ENCODE peak calls at places on chromosome 14, in ten cellular contexts. One of them, this sample, is unnamed.

GRCh38 chr14:61562321-61563161 is 132.8 kb upstream of the HIF1A start:
- DNase-seq in fibroblast of lung: peak
- DNase-seq in T47D: no peak
- DNase-seq in ecto neural progenitor cell: no peak
- DNase-seq in left lobe of liver: no peak
- DNase-seq in stimulated activated CD8-positive, alpha-beta memory T cell treated with anti-CD3 and anti-CD28 coated beads, Interleukin-15, amount 100 ng/mL, for 1 hour: no peak
- DNase-seq in iPS DF 19.7: no peak
- DNase-seq in HAP-1: no peak
- DNase-seq in MV-4-11: peak
- DNase-seq in cardiac fibroblast: peak
- DNase-seq in this sample: no peak

GRCh38 chr14:106489112-106489881 is 962.9 kb downstream of the TMEM121 start:
- DNase-seq in fibroblast of lung: no peak
- DNase-seq in T47D: no peak
- DNase-seq in ecto neural progenitor cell: no peak
- DNase-seq in left lobe of liver: no peak
- DNase-seq in stimulated activated CD8-positive, alpha-beta memory T cell treated with anti-CD3 and anti-CD28 coated beads, Interleukin-15, amount 100 ng/mL, for 1 hour: no peak
- DNase-seq in iPS DF 19.7: no peak
- DNase-seq in HAP-1: no peak
- DNase-seq in MV-4-11: no peak
- DNase-seq in cardiac fibroblast: no peak
- DNase-seq in this sample: no peak

GRCh38 chr14:32224731-32225377 is 21.8 kb upstream of the RNU6-8 start:
- DNase-seq in fibroblast of lung: peak
- DNase-seq in T47D: peak
- DNase-seq in ecto neural progenitor cell: peak
- DNase-seq in left lobe of liver: no peak
- DNase-seq in stimulated activated CD8-positive, alpha-beta memory T cell treated with anti-CD3 and anti-CD28 coated beads, Interleukin-15, amount 100 ng/mL, for 1 hour: no peak
- DNase-seq in iPS DF 19.7: no peak
- DNase-seq in HAP-1: peak
- DNase-seq in MV-4-11: no peak
- DNase-seq in cardiac fibroblast: peak
- DNase-seq in this sample: no peak

GRCh38 chr14:24775919-24776318 is 141.9 kb upstream of the GZMB start:
- DNase-seq in fibroblast of lung: no peak
- DNase-seq in T47D: peak
- DNase-seq in ecto neural progenitor cell: no peak
- DNase-seq in left lobe of liver: no peak
- DNase-seq in stimulated activated CD8-positive, alpha-beta memory T cell treated with anti-CD3 and anti-CD28 coated beads, Interleukin-15, amount 100 ng/mL, for 1 hour: no peak
- DNase-seq in iPS DF 19.7: no peak
- DNase-seq in HAP-1: no peak
- DNase-seq in MV-4-11: no peak
- DNase-seq in cardiac fibroblast: no peak
- DNase-seq in this sample: no peak

GRCh38 chr14:93114068-93114710 is 1.5 kb downstream of the ITPK1 start:
- DNase-seq in fibroblast of lung: no peak
- DNase-seq in T47D: no peak
- DNase-seq in ecto neural progenitor cell: no peak
- DNase-seq in left lobe of liver: no peak
- DNase-seq in stimulated activated CD8-positive, alpha-beta memory T cell treated with anti-CD3 and anti-CD28 coated beads, Interleukin-15, amount 100 ng/mL, for 1 hour: no peak
- DNase-seq in iPS DF 19.7: no peak
- DNase-seq in HAP-1: peak
- DNase-seq in MV-4-11: no peak
- DNase-seq in cardiac fibroblast: no peak
- DNase-seq in this sample: no peak

GRCh38 chr14:55051426-55052258 is at the start of gene MAPK1IP1L:
- DNase-seq in fibroblast of lung: peak
- DNase-seq in T47D: peak
- DNase-seq in ecto neural progenitor cell: peak
- DNase-seq in left lobe of liver: peak
- DNase-seq in stimulated activated CD8-positive, alpha-beta memory T cell treated with anti-CD3 and anti-CD28 coated beads, Interleukin-15, amount 100 ng/mL, for 1 hour: peak
- DNase-seq in iPS DF 19.7: peak
- DNase-seq in HAP-1: peak
- DNase-seq in MV-4-11: peak
- DNase-seq in cardiac fibroblast: peak
- DNase-seq in this sample: peak

GRCh38 chr14:23245282-23245681 is 7.5 kb downstream of the RNF212B start:
- DNase-seq in fibroblast of lung: no peak
- DNase-seq in T47D: no peak
- DNase-seq in ecto neural progenitor cell: no peak
- DNase-seq in left lobe of liver: no peak
- DNase-seq in stimulated activated CD8-positive, alpha-beta memory T cell treated with anti-CD3 and anti-CD28 coated beads, Interleukin-15, amount 100 ng/mL, for 1 hour: no peak
- DNase-seq in iPS DF 19.7: no peak
- DNase-seq in HAP-1: no peak
- DNase-seq in MV-4-11: no peak
- DNase-seq in cardiac fibroblast: no peak
- DNase-seq in this sample: no peak

GRCh38 chr14:69234106-69234505 is 25.9 kb upstream of the GALNT16 start:
- DNase-seq in fibroblast of lung: no peak
- DNase-seq in T47D: no peak
- DNase-seq in ecto neural progenitor cell: no peak
- DNase-seq in left lobe of liver: no peak
- DNase-seq in stimulated activated CD8-positive, alpha-beta memory T cell treated with anti-CD3 and anti-CD28 coated beads, Interleukin-15, amount 100 ng/mL, for 1 hour: no peak
- DNase-seq in iPS DF 19.7: no peak
- DNase-seq in HAP-1: no peak
- DNase-seq in MV-4-11: no peak
- DNase-seq in cardiac fibroblast: no peak
- DNase-seq in this sample: no peak

GRCh38 chr14:93114713-93115068 is 1.0 kb downstream of the ITPK1 start:
- DNase-seq in fibroblast of lung: no peak
- DNase-seq in T47D: no peak
- DNase-seq in ecto neural progenitor cell: no peak
- DNase-seq in left lobe of liver: peak
- DNase-seq in stimulated activated CD8-positive, alpha-beta memory T cell treated with anti-CD3 and anti-CD28 coated beads, Interleukin-15, amount 100 ng/mL, for 1 hour: no peak
- DNase-seq in iPS DF 19.7: no peak
- DNase-seq in HAP-1: peak
- DNase-seq in MV-4-11: no peak
- DNase-seq in cardiac fibroblast: no peak
- DNase-seq in this sample: no peak

GRCh38 chr14:33375781-33376180 is 437.1 kb downstream of the NPAS3 start:
- DNase-seq in fibroblast of lung: peak
- DNase-seq in T47D: no peak
- DNase-seq in ecto neural progenitor cell: no peak
- DNase-seq in left lobe of liver: no peak
- DNase-seq in stimulated activated CD8-positive, alpha-beta memory T cell treated with anti-CD3 and anti-CD28 coated beads, Interleukin-15, amount 100 ng/mL, for 1 hour: no peak
- DNase-seq in iPS DF 19.7: no peak
- DNase-seq in HAP-1: no peak
- DNase-seq in MV-4-11: no peak
- DNase-seq in cardiac fibroblast: peak
- DNase-seq in this sample: no peak

GRCh38 chr14:71555654-71556559 is 376.3 kb upstream of the RGS6 start:
- DNase-seq in fibroblast of lung: peak
- DNase-seq in T47D: no peak
- DNase-seq in ecto neural progenitor cell: no peak
- DNase-seq in left lobe of liver: no peak
- DNase-seq in stimulated activated CD8-positive, alpha-beta memory T cell treated with anti-CD3 and anti-CD28 coated beads, Interleukin-15, amount 100 ng/mL, for 1 hour: no peak
- DNase-seq in iPS DF 19.7: no peak
- DNase-seq in HAP-1: no peak
- DNase-seq in MV-4-11: peak
- DNase-seq in cardiac fibroblast: peak
- DNase-seq in this sample: peak

GRCh38 chr14:63088865-63089264 is 43.6 kb upstream of the KCNH5 start:
- DNase-seq in fibroblast of lung: no peak
- DNase-seq in T47D: no peak
- DNase-seq in ecto neural progenitor cell: no peak
- DNase-seq in left lobe of liver: no peak
- DNase-seq in stimulated activated CD8-positive, alpha-beta memory T cell treated with anti-CD3 and anti-CD28 coated beads, Interleukin-15, amount 100 ng/mL, for 1 hour: no peak
- DNase-seq in iPS DF 19.7: no peak
- DNase-seq in HAP-1: no peak
- DNase-seq in MV-4-11: no peak
- DNase-seq in cardiac fibroblast: no peak
- DNase-seq in this sample: no peak

GRCh38 chr14:101624579-101624978 is 63.3 kb downstream of the DIO3 start:
- DNase-seq in fibroblast of lung: no peak
- DNase-seq in T47D: no peak
- DNase-seq in ecto neural progenitor cell: peak
- DNase-seq in left lobe of liver: no peak
- DNase-seq in stimulated activated CD8-positive, alpha-beta memory T cell treated with anti-CD3 and anti-CD28 coated beads, Interleukin-15, amount 100 ng/mL, for 1 hour: no peak
- DNase-seq in iPS DF 19.7: no peak
- DNase-seq in HAP-1: no peak
- DNase-seq in MV-4-11: no peak
- DNase-seq in cardiac fibroblast: no peak
- DNase-seq in this sample: no peak

GRCh38 chr14:85934123-85934885 is 404.4 kb downstream of the FLRT2 start:
- DNase-seq in fibroblast of lung: peak
- DNase-seq in T47D: peak
- DNase-seq in ecto neural progenitor cell: no peak
- DNase-seq in left lobe of liver: peak
- DNase-seq in stimulated activated CD8-positive, alpha-beta memory T cell treated with anti-CD3 and anti-CD28 coated beads, Interleukin-15, amount 100 ng/mL, for 1 hour: peak
- DNase-seq in iPS DF 19.7: no peak
- DNase-seq in HAP-1: peak
- DNase-seq in MV-4-11: peak
- DNase-seq in cardiac fibroblast: peak
- DNase-seq in this sample: peak

GRCh38 chr14:39446131-39446744 is 14.0 kb upstream of the FBXO33 start:
- DNase-seq in fibroblast of lung: no peak
- DNase-seq in T47D: no peak
- DNase-seq in ecto neural progenitor cell: no peak
- DNase-seq in left lobe of liver: no peak
- DNase-seq in stimulated activated CD8-positive, alpha-beta memory T cell treated with anti-CD3 and anti-CD28 coated beads, Interleukin-15, amount 100 ng/mL, for 1 hour: no peak
- DNase-seq in iPS DF 19.7: no peak
- DNase-seq in HAP-1: no peak
- DNase-seq in MV-4-11: no peak
- DNase-seq in cardiac fibroblast: no peak
- DNase-seq in this sample: no peak

GRCh38 chr14:64686216-64686615 is 18.0 kb upstream of the PLEKHG3 start:
- DNase-seq in fibroblast of lung: no peak
- DNase-seq in T47D: no peak
- DNase-seq in ecto neural progenitor cell: no peak
- DNase-seq in left lobe of liver: no peak
- DNase-seq in stimulated activated CD8-positive, alpha-beta memory T cell treated with anti-CD3 and anti-CD28 coated beads, Interleukin-15, amount 100 ng/mL, for 1 hour: no peak
- DNase-seq in iPS DF 19.7: no peak
- DNase-seq in HAP-1: no peak
- DNase-seq in MV-4-11: no peak
- DNase-seq in cardiac fibroblast: no peak
- DNase-seq in this sample: no peak

GRCh38 chr14:29740491-29740890 is 187.2 kb downstream of the PRKD1 start:
- DNase-seq in fibroblast of lung: no peak
- DNase-seq in T47D: no peak
- DNase-seq in ecto neural progenitor cell: no peak
- DNase-seq in left lobe of liver: no peak
- DNase-seq in stimulated activated CD8-positive, alpha-beta memory T cell treated with anti-CD3 and anti-CD28 coated beads, Interleukin-15, amount 100 ng/mL, for 1 hour: no peak
- DNase-seq in iPS DF 19.7: no peak
- DNase-seq in HAP-1: no peak
- DNase-seq in MV-4-11: no peak
- DNase-seq in cardiac fibroblast: no peak
- DNase-seq in this sample: no peak

GRCh38 chr14:21039059-21039422 is 3.1 kb upstream of the RNASE7 start:
- DNase-seq in fibroblast of lung: peak
- DNase-seq in T47D: no peak
- DNase-seq in ecto neural progenitor cell: no peak
- DNase-seq in left lobe of liver: peak
- DNase-seq in stimulated activated CD8-positive, alpha-beta memory T cell treated with anti-CD3 and anti-CD28 coated beads, Interleukin-15, amount 100 ng/mL, for 1 hour: no peak
- DNase-seq in iPS DF 19.7: no peak
- DNase-seq in HAP-1: no peak
- DNase-seq in MV-4-11: no peak
- DNase-seq in cardiac fibroblast: peak
- DNase-seq in this sample: no peak

GRCh38 chr14:65866906-65867305 is 454.4 kb downstream of the FUT8 start:
- DNase-seq in fibroblast of lung: no peak
- DNase-seq in T47D: no peak
- DNase-seq in ecto neural progenitor cell: no peak
- DNase-seq in left lobe of liver: no peak
- DNase-seq in stimulated activated CD8-positive, alpha-beta memory T cell treated with anti-CD3 and anti-CD28 coated beads, Interleukin-15, amount 100 ng/mL, for 1 hour: no peak
- DNase-seq in iPS DF 19.7: no peak
- DNase-seq in HAP-1: no peak
- DNase-seq in MV-4-11: no peak
- DNase-seq in cardiac fibroblast: no peak
- DNase-seq in this sample: no peak

GRCh38 chr14:90398315-90398811 is 1.5 kb downstream of the CALM1 start:
- DNase-seq in fibroblast of lung: peak
- DNase-seq in T47D: peak
- DNase-seq in ecto neural progenitor cell: no peak
- DNase-seq in left lobe of liver: peak
- DNase-seq in stimulated activated CD8-positive, alpha-beta memory T cell treated with anti-CD3 and anti-CD28 coated beads, Interleukin-15, amount 100 ng/mL, for 1 hour: no peak
- DNase-seq in iPS DF 19.7: no peak
- DNase-seq in HAP-1: peak
- DNase-seq in MV-4-11: peak
- DNase-seq in cardiac fibroblast: no peak
- DNase-seq in this sample: peak

GRCh38 chr14:94303111-94303510 is 10.0 kb upstream of the SERPINA10 start:
- DNase-seq in fibroblast of lung: no peak
- DNase-seq in T47D: no peak
- DNase-seq in ecto neural progenitor cell: peak
- DNase-seq in left lobe of liver: no peak
- DNase-seq in stimulated activated CD8-positive, alpha-beta memory T cell treated with anti-CD3 and anti-CD28 coated beads, Interleukin-15, amount 100 ng/mL, for 1 hour: no peak
- DNase-seq in iPS DF 19.7: no peak
- DNase-seq in HAP-1: no peak
- DNase-seq in MV-4-11: no peak
- DNase-seq in cardiac fibroblast: no peak
- DNase-seq in this sample: no peak

GRCh38 chr14:26594148-26594547 is 3.7 kb downstream of the NOVA1 start:
- DNase-seq in fibroblast of lung: no peak
- DNase-seq in T47D: no peak
- DNase-seq in ecto neural progenitor cell: no peak
- DNase-seq in left lobe of liver: no peak
- DNase-seq in stimulated activated CD8-positive, alpha-beta memory T cell treated with anti-CD3 and anti-CD28 coated beads, Interleukin-15, amount 100 ng/mL, for 1 hour: no peak
- DNase-seq in iPS DF 19.7: no peak
- DNase-seq in HAP-1: no peak
- DNase-seq in MV-4-11: no peak
- DNase-seq in cardiac fibroblast: no peak
- DNase-seq in this sample: no peak

GRCh38 chr14:39492267-39492666 is 60.0 kb upstream of the FBXO33 start:
- DNase-seq in fibroblast of lung: peak
- DNase-seq in T47D: no peak
- DNase-seq in ecto neural progenitor cell: no peak
- DNase-seq in left lobe of liver: no peak
- DNase-seq in stimulated activated CD8-positive, alpha-beta memory T cell treated with anti-CD3 and anti-CD28 coated beads, Interleukin-15, amount 100 ng/mL, for 1 hour: no peak
- DNase-seq in iPS DF 19.7: no peak
- DNase-seq in HAP-1: no peak
- DNase-seq in MV-4-11: no peak
- DNase-seq in cardiac fibroblast: peak
- DNase-seq in this sample: no peak

GRCh38 chr14:23078692-23079116 is 16.2 kb downstream of the ACIN1 start:
- DNase-seq in fibroblast of lung: peak
- DNase-seq in T47D: no peak
- DNase-seq in ecto neural progenitor cell: no peak
- DNase-seq in left lobe of liver: no peak
- DNase-seq in stimulated activated CD8-positive, alpha-beta memory T cell treated with anti-CD3 and anti-CD28 coated beads, Interleukin-15, amount 100 ng/mL, for 1 hour: no peak
- DNase-seq in iPS DF 19.7: no peak
- DNase-seq in HAP-1: no peak
- DNase-seq in MV-4-11: no peak
- DNase-seq in cardiac fibroblast: peak
- DNase-seq in this sample: no peak

GRCh38 chr14:106491851-106492250 is 965.5 kb downstream of the TMEM121 start:
- DNase-seq in fibroblast of lung: no peak
- DNase-seq in T47D: peak
- DNase-seq in ecto neural progenitor cell: no peak
- DNase-seq in left lobe of liver: no peak
- DNase-seq in stimulated activated CD8-positive, alpha-beta memory T cell treated with anti-CD3 and anti-CD28 coated beads, Interleukin-15, amount 100 ng/mL, for 1 hour: no peak
- DNase-seq in iPS DF 19.7: no peak
- DNase-seq in HAP-1: peak
- DNase-seq in MV-4-11: no peak
- DNase-seq in cardiac fibroblast: peak
- DNase-seq in this sample: no peak

GRCh38 chr14:54348001-54348611 is 48.7 kb upstream of the CDKN3 start:
- DNase-seq in fibroblast of lung: no peak
- DNase-seq in T47D: peak
- DNase-seq in ecto neural progenitor cell: no peak
- DNase-seq in left lobe of liver: no peak
- DNase-seq in stimulated activated CD8-positive, alpha-beta memory T cell treated with anti-CD3 and anti-CD28 coated beads, Interleukin-15, amount 100 ng/mL, for 1 hour: no peak
- DNase-seq in iPS DF 19.7: no peak
- DNase-seq in HAP-1: peak
- DNase-seq in MV-4-11: peak
- DNase-seq in cardiac fibroblast: peak
- DNase-seq in this sample: peak

GRCh38 chr14:39038542-39038941 is 64.5 kb downstream of the SEC23A start:
- DNase-seq in fibroblast of lung: no peak
- DNase-seq in T47D: no peak
- DNase-seq in ecto neural progenitor cell: no peak
- DNase-seq in left lobe of liver: no peak
- DNase-seq in stimulated activated CD8-positive, alpha-beta memory T cell treated with anti-CD3 and anti-CD28 coated beads, Interleukin-15, amount 100 ng/mL, for 1 hour: no peak
- DNase-seq in iPS DF 19.7: no peak
- DNase-seq in HAP-1: no peak
- DNase-seq in MV-4-11: peak
- DNase-seq in cardiac fibroblast: no peak
- DNase-seq in this sample: no peak

GRCh38 chr14:69685217-69685616 is 73.8 kb downstream of the SUSD6 start:
- DNase-seq in fibroblast of lung: peak
- DNase-seq in T47D: no peak
- DNase-seq in ecto neural progenitor cell: no peak
- DNase-seq in left lobe of liver: no peak
- DNase-seq in stimulated activated CD8-positive, alpha-beta memory T cell treated with anti-CD3 and anti-CD28 coated beads, Interleukin-15, amount 100 ng/mL, for 1 hour: peak
- DNase-seq in iPS DF 19.7: no peak
- DNase-seq in HAP-1: no peak
- DNase-seq in MV-4-11: no peak
- DNase-seq in cardiac fibroblast: peak
- DNase-seq in this sample: peak

This sample was measured in GM10248.